ENCODE peak calls at places on chromosomes 3 and 15, in five cellular contexts. P is A549, J is breast epithelium, T is ovary, B is adrenal gland. O is an unnamed sample.
A peak's percentile ranks its signal among the peaks of the same experiment; 100 is the strongest.

GRCh38 chr15:74417230-74417629 is 16.5 kb downstream of the SEMA7A start:
- DNase-seq in T (no peak), B (no peak), P (no peak), J (no peak), O (no peak)

GRCh38 chr3:147412917-147413711 is 3.9 kb downstream of the ZIC1 start:
- DNase-seq in P (no peak), J (no peak), B (no peak), T (no peak), O (no peak)

GRCh38 chr15:82081904-82082810 is 36.3 kb upstream of the MEX3B start:
- DNase-seq in B (no peak), T (no peak), P (peak; percentile 28), J (no peak), O (peak; percentile 67)

GRCh38 chr3:128486692-128487537 is 6.1 kb downstream of the GATA2 start:
- DNase-seq in J (no peak), B (no peak), P (peak; percentile 22), T (no peak), O (no peak)

GRCh38 chr3:150080058-150080730 is 109.5 kb upstream of the PFN2 start:
- DNase-seq in J (no peak), B (no peak), P (no peak), T (no peak), O (no peak)

GRCh38 chr3:52892625-52893311 is 4.6 kb downstream of the STIMATE start:
- DNase-seq in T (no peak), J (no peak), B (no peak), P (no peak), O (no peak)

GRCh38 chr15:70323111-70323851 is 225.6 kb upstream of the TLE3 start:
- DNase-seq in P (no peak), T (peak; percentile 41), J (peak; percentile 55), B (peak; percentile 56), O (no peak)

GRCh38 chr3:9916346-9916733 is 558 bp upstream of the IL17RC start:
- DNase-seq in P (no peak), T (no peak), B (peak; percentile 38), J (no peak), O (no peak)

GRCh38 chr3:178340523-178340922 is 195.7 kb upstream of the KCNMB2 start:
- DNase-seq in P (no peak), B (no peak), T (no peak), J (no peak), O (no peak)

GRCh38 chr3:128984596-128984995 is 9.3 kb downstream of the CFAP92 start:
- DNase-seq in B (no peak), P (no peak), J (no peak), T (no peak), O (no peak)

GRCh38 chr15:67999320-68000100 is 54.6 kb upstream of the PIAS1 start:
- DNase-seq in T (no peak), J (no peak), P (peak; percentile 80), B (no peak), O (no peak)

GRCh38 chr3:85090495-85090894 is 131.7 kb downstream of the CADM2 start:
- DNase-seq in J (no peak), P (no peak), T (no peak), B (no peak), O (no peak)

GRCh38 chr15:98689431-98689861 is 41.1 kb downstream of the IGF1R start:
- DNase-seq in P (no peak), T (no peak), J (no peak), B (peak; percentile 68), O (no peak)

GRCh38 chr3:149872589-149872988 is 59.6 kb downstream of the RNF13 start:
- DNase-seq in P (peak; percentile 10), T (no peak), B (no peak), J (no peak), O (no peak)

GRCh38 chr3:72127843-72128242 is 342.9 kb upstream of the PROK2 start:
- DNase-seq in P (no peak), T (no peak), B (no peak), J (no peak), O (peak; percentile 23)

GRCh38 chr3:72520690-72521308 is 327.4 kb downstream of the SHQ1 start:
- DNase-seq in T (no peak), B (no peak), J (no peak), P (peak; percentile 27), O (no peak)

GRCh38 chr15:24901409-24901808 is 53.4 kb upstream of the SNRPN start:
- DNase-seq in T (no peak), P (no peak), B (no peak), J (no peak), O (no peak)

GRCh38 chr15:39313467-39313866 is 267.4 kb upstream of the THBS1 start:
- DNase-seq in J (no peak), P (no peak), B (no peak), T (no peak), O (no peak)

GRCh38 chr15:31300208-31300661 is 26.4 kb upstream of the KLF13 start:
- DNase-seq in B (no peak), T (no peak), P (no peak), J (no peak), O (no peak)

GRCh38 chr3:72567474-72567873 is 280.8 kb downstream of the SHQ1 start:
- DNase-seq in T (no peak), B (peak; percentile 17), J (no peak), P (no peak), O (no peak)

GRCh38 chr3:134446800-134447199 is 39.0 kb downstream of the ANAPC13 start:
- DNase-seq in P (no peak), B (no peak), J (peak; percentile 46), T (no peak), O (no peak)

GRCh38 chr3:157572559-157573270 is 69.5 kb upstream of the VEPH1 start:
- DNase-seq in T (no peak), P (peak; percentile 57), B (peak; percentile 35), J (no peak), O (peak; percentile 12)

GRCh38 chr3:119395923-119396358 is 67.5 kb downstream of the TMEM39A start:
- DNase-seq in P (no peak), J (no peak), B (no peak), T (no peak), O (no peak)

GRCh38 chr3:122512284-122512683 is 2.5 kb downstream of the KPNA1 start:
- DNase-seq in J (no peak), T (no peak), P (no peak), B (no peak), O (no peak)

GRCh38 chr3:122514123-122515019 is at the start of gene KPNA1:
- DNase-seq in P (peak; percentile 90), J (peak; percentile 78), B (peak; percentile 88), T (peak; percentile 81), O (peak; percentile 92)

GRCh38 chr3:122515856-122516255 is 1.1 kb upstream of the KPNA1 start:
- DNase-seq in T (no peak), P (no peak), B (no peak), J (no peak), O (no peak)

GRCh38 chr3:122515020-122515468 is 305 bp upstream of the KPNA1 start:
- DNase-seq in J (no peak), T (no peak), B (no peak), P (no peak), O (no peak)

DNA sequence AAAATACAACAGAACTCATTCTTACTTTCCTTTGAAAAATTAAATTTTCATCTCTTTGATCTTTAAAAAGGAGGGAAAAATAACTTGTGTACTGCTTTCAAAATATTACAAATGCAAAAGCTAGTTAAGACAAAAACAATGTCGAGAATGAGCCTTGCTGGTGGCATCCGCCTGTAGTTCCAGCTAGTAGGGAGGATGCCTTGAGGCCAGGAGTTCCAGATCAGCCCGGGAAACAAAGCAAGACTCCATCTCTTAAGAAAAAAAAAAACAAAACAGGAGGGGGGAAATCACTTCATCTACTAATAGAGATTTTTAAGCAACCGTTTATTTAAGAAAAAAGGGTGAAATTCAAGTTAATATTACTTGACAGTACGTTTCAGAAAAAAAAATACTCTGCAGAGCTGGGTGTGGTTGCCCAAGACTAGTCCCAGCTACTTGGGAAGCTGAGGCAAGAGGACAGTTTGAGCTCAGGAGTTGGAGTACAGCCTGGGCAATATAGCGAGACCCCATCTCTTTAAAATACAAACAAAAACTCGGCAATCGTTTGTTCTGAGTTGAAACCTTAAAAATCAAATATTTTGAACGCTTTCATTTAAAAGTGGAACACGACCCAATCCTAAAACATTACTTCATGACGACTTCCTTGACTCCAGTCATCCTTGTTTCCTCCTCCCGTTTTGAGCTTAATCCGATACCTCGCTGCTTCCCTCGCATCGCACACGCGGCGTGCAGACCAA is 1.2 kb downstream of the KPNA1 start:
- DNase-seq in J (peak; percentile 69), T (no peak), B (no peak), P (no peak), O (no peak)
- TF ChIP-seq POLR2A in J (no peak), T (no peak), B (no peak), P (no peak), O (no peak)

GRCh38 chr15:94295275-94295674 is 63.9 kb downstream of the MCTP2 start:
- DNase-seq in B (no peak), T (no peak), P (no peak), J (no peak), O (no peak)
- TF ChIP-seq POLR2A in B (no peak), T (no peak), P (no peak), J (no peak), O (no peak)

GRCh38 chr15:62899090-62899493 is 143.5 kb upstream of the TPM1 start:
- DNase-seq in J (peak; percentile 66), T (no peak), P (peak; percentile 58), B (no peak), O (no peak)
- TF ChIP-seq POLR2A in J (no peak), T (no peak), P (no peak), B (no peak), O (no peak)

GRCh38 chr3:42012935-42013651 is 51.2 kb upstream of the ULK4 start:
- DNase-seq in B (peak; percentile 65), P (peak; percentile 50), T (peak; percentile 62), J (no peak), O (peak; percentile 72)
- TF ChIP-seq POLR2A in B (peak; percentile 49), P (peak; percentile 55), T (no peak), J (no peak), O (no peak)

GRCh38 chr3:111978833-111979688 is at the start of gene ABHD10:
- DNase-seq in B (peak; percentile 98), J (peak; percentile 86), T (peak; percentile 97), P (peak; percentile 99), O (peak; percentile 66)
- TF ChIP-seq POLR2A in B (peak; percentile 97), J (peak; percentile 70), T (peak; percentile 88), P (peak; percentile 97), O (peak; percentile 98)